ENCODE peak calls at places on chromosomes 12 and 14, in five cellular contexts. I, K, T, G and P are unnamed samples. For H3K4me1, the result is how much of the 10 kb centered on the place peaks cover.

GRCh38 chr12:103771466-103771865 is 69.6 kb downstream of the NT5DC3 start:
- DNase-seq in I (peak), K (peak), T (no peak), G (no peak), P (no peak)

GRCh38 chr14:57086271-57087162 is 182.2 kb downstream of the EXOC5 start:
- DNase-seq in I (no peak), K (no peak), T (no peak), G (no peak), P (no peak)

GRCh38 chr12:123054371-123054770 is 73.9 kb downstream of the ARL6IP4 start:
- DNase-seq in I (no peak), K (no peak), T (no peak), G (no peak), P (peak)

GRCh38 chr14:74955229-74955999 is at the start of gene PGF:
- DNase-seq in I (peak), K (peak), T (no peak), G (peak), P (peak)

GRCh38 chr14:55133416-55133815 is 4.4 kb downstream of the LGALS3 start:
- DNase-seq in I (peak), K (no peak), T (no peak), G (no peak), P (no peak)

GRCh38 chr14:93993382-93993781 is 3.7 kb upstream of the CCDC197 start:
- DNase-seq in I (no peak), K (no peak), T (no peak), G (no peak), P (no peak)

GRCh38 chr12:122681814-122682213 is 21.3 kb downstream of the HCAR2 start:
- DNase-seq in I (no peak), K (peak), T (peak), G (no peak), P (no peak)

GRCh38 chr12:88036368-88036965 is 7.3 kb upstream of the C12orf50 start:
- DNase-seq in I (peak), K (no peak), T (no peak), G (no peak), P (no peak)

GRCh38 chr12:59149995-59150642 is 229.8 kb upstream of the LRIG3 start:
- DNase-seq in I (peak), K (no peak), T (peak), G (no peak), P (no peak)

GRCh38 chr14:58628381-58628780 is 9.4 kb upstream of the DACT1 start:
- DNase-seq in I (peak), K (no peak), T (no peak), G (no peak), P (no peak)

GRCh38 chr14:101361044-101361443 is 200.3 kb upstream of the DIO3 start:
- DNase-seq in I (no peak), K (no peak), T (no peak), G (no peak), P (no peak)

GRCh38 chr12:132766380-132767085 is 4.9 kb upstream of the ANKLE2 start:
- DNase-seq in I (peak), K (no peak), T (no peak), G (peak), P (no peak)

GRCh38 chr12:52655720-52656124 is 3.7 kb upstream of the KRT2 start:
- DNase-seq in I (no peak), K (peak), T (no peak), G (no peak), P (peak)

GRCh38 chr14:80784824-80785223 is 156.7 kb downstream of the CEP128 start:
- DNase-seq in I (no peak), K (no peak), T (no peak), G (no peak), P (no peak)

GRCh38 chr14:20427231-20428009 is 8.5 kb downstream of the KLHL33 start:
- DNase-seq in I (peak), K (no peak), T (peak), G (no peak), P (no peak)

GRCh38 chr14:105483300-105484068 is 3.2 kb upstream of the CRIP1 start:
- DNase-seq in I (no peak), K (no peak), T (no peak), G (no peak), P (no peak)

GRCh38 chr12:95862038-95862437 is 3.3 kb downstream of the SNRPF start:
- DNase-seq in I (no peak), K (no peak), T (no peak), G (no peak), P (no peak)

GRCh38 chr14:80955434-80955939 is at the start of gene TSHR:
- DNase-seq in I (peak), K (no peak), T (no peak), G (peak), P (peak)

DNA sequence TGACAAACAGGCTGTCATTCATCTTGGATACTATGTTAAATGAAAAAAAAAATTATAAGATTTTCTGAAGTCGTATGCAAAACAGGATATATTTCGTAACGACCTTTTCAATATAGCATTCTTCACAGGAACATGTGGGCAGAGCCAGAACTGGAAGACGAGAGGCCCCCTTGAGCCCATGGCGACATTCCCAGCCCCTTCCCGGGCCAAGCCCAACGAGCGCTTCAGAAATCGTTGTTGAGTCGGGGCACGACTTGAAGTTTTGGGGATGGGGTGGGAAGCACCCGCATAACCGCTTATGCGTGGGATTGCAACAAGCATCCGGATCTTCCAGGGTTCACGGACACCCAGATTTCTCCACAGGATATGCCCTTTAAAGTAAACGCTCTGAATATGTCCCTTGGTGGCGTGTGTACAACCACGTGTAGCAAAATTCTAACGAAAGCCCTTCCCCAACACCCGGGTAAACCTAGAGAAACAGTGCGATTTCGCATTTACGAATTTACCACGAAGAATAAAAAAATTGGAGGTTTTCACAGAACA is 735 bp downstream of the C14orf39 start:
- DNase-seq in I (no peak), K (no peak), T (no peak), G (no peak), P (no peak)
- TF ChIP-seq CTCF in I (no peak), K (no peak), T (no peak), G (no peak), P (no peak)

GRCh38 chr14:85416771-85417170 is 113.2 kb upstream of the FLRT2 start:
- DNase-seq in I (peak), K (no peak), T (no peak), G (no peak), P (no peak)

GRCh38 chr14:85417396-85417795 is 112.5 kb upstream of the FLRT2 start:
- DNase-seq in I (peak), K (no peak), T (no peak), G (no peak), P (no peak)

GRCh38 chr14:85415015-85415712 is 114.8 kb upstream of the FLRT2 start:
- DNase-seq in I (peak), K (peak), T (no peak), G (no peak), P (peak)

GRCh38 chr14:85412756-85413155 is 117.2 kb upstream of the FLRT2 start:
- DNase-seq in I (no peak), K (no peak), T (no peak), G (no peak), P (no peak)

GRCh38 chr14:85414142-85414541 is 115.8 kb upstream of the FLRT2 start:
- DNase-seq in I (no peak), K (no peak), T (no peak), G (no peak), P (no peak)
- H3K4me1 ChIP-seq in I (under half), K (under half), T (under half), G (under half), P (under half)

GRCh38 chr12:115998119-115998633 is 279.3 kb downstream of the MED13L start:
- DNase-seq in I (peak), K (no peak), T (no peak), G (no peak), P (no peak)
- TF ChIP-seq CTCF in I (peak), K (peak), T (peak), G (peak), P (peak)

DNA sequence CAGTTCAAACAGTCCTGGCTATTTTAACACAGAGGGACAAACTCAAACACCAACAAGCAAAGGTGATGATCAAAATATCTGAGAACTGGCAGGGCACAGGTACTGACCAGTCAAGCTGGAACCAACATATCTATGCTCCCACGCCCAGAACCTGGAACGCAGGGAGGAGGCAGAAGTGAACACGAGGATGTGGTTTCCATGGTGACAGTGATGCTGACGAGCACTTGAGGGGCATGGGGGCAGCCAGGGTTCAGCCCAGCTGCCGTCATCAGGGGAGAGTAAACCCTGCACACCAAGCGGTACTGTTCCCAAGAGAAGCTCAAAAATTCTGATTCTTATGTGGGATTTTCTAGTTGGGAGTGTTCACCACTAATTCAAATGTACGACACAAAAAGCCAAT is 113.6 kb upstream of the SFSWAP start:
- DNase-seq in I (no peak), K (no peak), T (no peak), G (no peak), P (no peak)
- H3K4me1 ChIP-seq in I (under half), K (under half), T (under half), G (under half), P (under half)

DNA sequence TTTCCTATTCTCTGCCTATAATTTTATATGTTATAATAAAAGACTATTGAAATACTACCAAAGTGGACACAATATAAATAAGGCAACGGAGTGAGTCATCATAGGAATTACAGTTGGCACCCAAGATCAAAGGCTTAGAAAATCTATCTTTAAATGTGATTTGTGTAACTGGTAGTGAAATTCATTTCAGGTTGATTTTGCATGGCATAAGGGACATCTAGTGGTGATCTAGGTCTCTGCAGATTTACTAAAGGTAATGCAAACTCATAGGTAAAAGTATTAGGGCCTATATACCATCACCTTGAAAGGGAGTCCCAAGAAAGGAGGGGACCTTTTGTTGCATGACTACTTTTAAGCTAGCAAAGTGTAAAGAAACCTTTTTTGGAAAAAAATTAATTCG is 527.2 kb downstream of the NRXN3 start:
- DNase-seq in I (peak), K (no peak), T (no peak), G (no peak), P (no peak)
- TF ChIP-seq CTCF in I (peak), K (no peak), T (peak), G (peak), P (peak)

GRCh38 chr14:49203676-49204075 is 382.5 kb downstream of the RPS29 start:
- DNase-seq in I (no peak), K (no peak), T (no peak), G (no peak), P (no peak)
- H3K4me1 ChIP-seq in I (under half), K (under half), T (under half), G (under half), P (under half)

GRCh38 chr14:76194327-76194726 is 42.6 kb downstream of the GPATCH2L start:
- DNase-seq in I (no peak), K (no peak), T (peak), G (no peak), P (no peak)

GRCh38 chr14:76186318-76187027 is 34.8 kb downstream of the GPATCH2L start:
- DNase-seq in I (no peak), K (no peak), T (peak), G (no peak), P (no peak)

GRCh38 chr14:76195003-76195402 is 43.3 kb downstream of the GPATCH2L start:
- DNase-seq in I (no peak), K (no peak), T (no peak), G (no peak), P (no peak)

GRCh38 chr14:76193696-76194095 is 42.0 kb downstream of the GPATCH2L start:
- DNase-seq in I (peak), K (no peak), T (no peak), G (no peak), P (no peak)

DNA sequence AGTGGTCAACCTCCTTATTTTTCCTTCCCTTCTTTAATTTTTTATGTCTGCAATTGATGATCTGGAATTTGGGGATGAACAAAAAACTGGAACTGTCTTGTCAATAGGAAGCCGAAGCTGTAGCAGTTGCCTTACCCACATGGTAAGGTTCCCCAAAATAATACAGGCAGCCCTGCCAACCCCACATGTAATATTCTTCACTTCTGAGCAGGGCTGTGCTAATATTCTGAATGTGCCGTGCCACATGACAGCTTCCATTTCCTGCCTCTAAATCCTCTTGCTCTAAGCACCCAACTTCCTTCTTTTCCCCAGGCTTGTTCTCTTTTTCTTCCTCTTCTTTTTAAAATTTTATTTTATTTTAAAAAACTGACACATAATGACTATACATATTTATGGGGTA is 39.6 kb downstream of the GPATCH2L start:
- DNase-seq in I (no peak), K (peak), T (no peak), G (no peak), P (no peak)
- TF ChIP-seq CTCF in I (no peak), K (no peak), T (no peak), G (no peak), P (no peak)

GRCh38 chr12:113149361-113150150 is at the start of gene CFAP73:
- DNase-seq in I (peak), K (peak), T (no peak), G (no peak), P (no peak)

GRCh38 chr12:113144771-113145170 is 4.8 kb upstream of the CFAP73 start:
- DNase-seq in I (no peak), K (no peak), T (no peak), G (no peak), P (no peak)

GRCh38 chr12:113143959-113144358 is 5.6 kb upstream of the CFAP73 start:
- DNase-seq in I (no peak), K (no peak), T (no peak), G (no peak), P (peak)

GRCh38 chr12:113145720-113146551 is 3.6 kb upstream of the CFAP73 start:
- DNase-seq in I (no peak), K (no peak), T (no peak), G (no peak), P (no peak)

GRCh38 chr12:113146999-113147398 is 2.5 kb upstream of the CFAP73 start:
- DNase-seq in I (no peak), K (no peak), T (no peak), G (no peak), P (no peak)
- H3K4me1 ChIP-seq in I (under half), K (under half), T (under half), G (under half), P (under half)